ENCODE peak calls at places on chromosomes 5 and 9, in five cellular contexts. Y is AG09309, M is brain microvascular endothelial cell, T is IMR-90, X is fibroblast of mammary gland. E is an unnamed sample.

GRCh38 chr5:94241288-94241651 is 377.1 kb downstream of the KIAA0825 start:
- DNase-seq in Y (no peak), M (peak; percentile 22), T (peak; percentile 38), X (peak; percentile 49), E (no peak)

GRCh38 chr5:73693573-73694061 is 67.6 kb downstream of the ARHGEF28 start:
- DNase-seq in Y (no peak), M (peak; percentile 53), T (peak; percentile 49), X (peak; percentile 57), E (no peak)

GRCh38 chr5:37668524-37669047 is 171.3 kb downstream of the GDNF start:
- DNase-seq in Y (peak; percentile 85), M (peak; percentile 99), T (peak; percentile 100), X (peak; percentile 98), E (peak; percentile 96)

GRCh38 chr5:110377411-110378392 is 348.8 kb downstream of the TMEM232 start:
- DNase-seq in Y (no peak), M (peak; percentile 66), T (peak; percentile 34), X (peak; percentile 78), E (peak; percentile 73)

GRCh38 chr5:136809382-136809781 is 444.0 kb upstream of the TRPC7 start:
- DNase-seq in Y (no peak), M (no peak), T (no peak), X (no peak), E (no peak)

GRCh38 chr5:132052520-132052919 is 7.9 kb upstream of the IL3 start:
- DNase-seq in Y (no peak), M (no peak), T (no peak), X (no peak), E (no peak)

GRCh38 chr5:178625679-178626483 is 969 bp downstream of the CLK4 start:
- DNase-seq in Y (no peak), M (peak; percentile 46), T (no peak), X (peak; percentile 44), E (no peak)

GRCh38 chr5:113250341-113250953 is 184.3 kb downstream of the TSSK1B start:
- DNase-seq in Y (peak; percentile 87), M (peak; percentile 91), T (peak; percentile 100), X (peak; percentile 99), E (no peak)

GRCh38 chr9:80554856-80555255 is 983.1 kb downstream of the TLE4 start:
- DNase-seq in Y (no peak), M (no peak), T (no peak), X (no peak), E (no peak)

GRCh38 chr5:158701406-158702177 is 398.1 kb downstream of the EBF1 start:
- DNase-seq in Y (no peak), M (peak; percentile 58), T (no peak), X (peak; percentile 77), E (no peak)

GRCh38 chr5:14781106-14781505 is 90.5 kb downstream of the ANKH start:
- DNase-seq in Y (no peak), M (no peak), T (peak; percentile 18), X (peak; percentile 32), E (no peak)

GRCh38 chr9:96217756-96218693 is 84.0 kb downstream of the HSD17B3 start:
- DNase-seq in Y (no peak), M (peak; percentile 40), T (peak; percentile 30), X (peak; percentile 59), E (peak; percentile 29)

GRCh38 chr5:5199460-5199859 is 59.3 kb downstream of the ADAMTS16 start:
- DNase-seq in Y (no peak), M (no peak), T (no peak), X (no peak), E (no peak)

GRCh38 chr9:115030006-115030405 is 88.0 kb downstream of the TNC start:
- DNase-seq in Y (no peak), M (no peak), T (no peak), X (no peak), E (no peak)

GRCh38 chr5:32613050-32613672 is 27.8 kb downstream of the SUB1 start:
- DNase-seq in Y (peak; percentile 20), M (peak; percentile 90), T (peak; percentile 75), X (peak; percentile 78), E (peak; percentile 27)

GRCh38 chr9:99819123-99819483 is 2.6 kb upstream of the NR4A3 start:
- DNase-seq in Y (no peak), M (no peak), T (no peak), X (peak; percentile 93), E (no peak)

GRCh38 chr5:132102101-132102701 is 28.6 kb downstream of the CSF2 start:
- DNase-seq in Y (no peak), M (no peak), T (no peak), X (no peak), E (no peak)

GRCh38 chr9:108759399-108759798 is 96.4 kb downstream of the ACTL7B start:
- DNase-seq in Y (no peak), M (no peak), T (no peak), X (no peak), E (no peak)

GRCh38 chr5:41009228-41009627 is 61.9 kb downstream of the MROH2B start:
- DNase-seq in Y (no peak), M (peak; percentile 38), T (peak; percentile 32), X (peak; percentile 65), E (no peak)

GRCh38 chr9:78519786-78520185 is 222.9 kb downstream of the PSAT1 start:
- DNase-seq in Y (no peak), M (no peak), T (no peak), X (no peak), E (no peak)

GRCh38 chr9:115625954-115626353 is 508.0 kb upstream of the TNC start:
- DNase-seq in Y (no peak), M (no peak), T (no peak), X (no peak), E (no peak)

GRCh38 chr9:8916771-8917170 is 1117.2 kb upstream of the DMAC1 start:
- DNase-seq in Y (no peak), M (no peak), T (no peak), X (no peak), E (no peak)

GRCh38 chr5:43039468-43040286 is 442 bp downstream of the ANXA2R start:
- DNase-seq in Y (no peak), M (peak; percentile 63), T (peak; percentile 83), X (peak; percentile 83), E (no peak)

GRCh38 chr5:109877670-109878045 is 187.9 kb downstream of the MAN2A1 start:
- DNase-seq in Y (no peak), M (no peak), T (peak; percentile 24), X (peak; percentile 82), E (no peak)

GRCh38 chr5:163695817-163696216 is 190.4 kb downstream of the MAT2B start:
- DNase-seq in Y (no peak), M (no peak), T (no peak), X (no peak), E (no peak)

GRCh38 chr9:98890256-98890655 is 53.5 kb upstream of the COL15A1 start:
- DNase-seq in Y (no peak), M (no peak), T (no peak), X (no peak), E (no peak)

GRCh38 chr5:181108578-181109165 is 22.3 kb downstream of the OR2V1 start:
- DNase-seq in Y (no peak), M (no peak), T (no peak), X (no peak), E (no peak)

GRCh38 chr9:112582863-112583262 is 96.2 kb downstream of the KIAA1958 start:
- DNase-seq in Y (no peak), M (no peak), T (no peak), X (no peak), E (no peak)

GRCh38 chr9:105146677-105147076 is 97.8 kb upstream of the SLC44A1 start:
- DNase-seq in Y (no peak), M (no peak), T (no peak), X (no peak), E (no peak)

GRCh38 chr5:83711982-83712601 is 8.6 kb downstream of the HAPLN1 start:
- DNase-seq in Y (no peak), M (peak; percentile 53), T (peak; percentile 35), X (peak; percentile 51), E (no peak)

GRCh38 chr5:151298465-151298864 is 5.1 kb downstream of the SLC36A3 start:
- DNase-seq in Y (peak; percentile 33), M (no peak), T (no peak), X (no peak), E (no peak)

GRCh38 chr5:149719666-149720065 is 10.4 kb upstream of the PPARGC1B start:
- DNase-seq in Y (no peak), M (peak; percentile 9), T (no peak), X (no peak), E (no peak)

GRCh38 chr5:133944263-133945230 is 23.9 kb downstream of the C5orf15 start:
- DNase-seq in Y (no peak), M (peak; percentile 40), T (peak; percentile 44), X (peak; percentile 57), E (no peak)

GRCh38 chr9:120711841-120712538 is 2.3 kb downstream of the MEGF9 start:
- DNase-seq in Y (no peak), M (no peak), T (no peak), X (peak; percentile 30), E (no peak)

DNA sequence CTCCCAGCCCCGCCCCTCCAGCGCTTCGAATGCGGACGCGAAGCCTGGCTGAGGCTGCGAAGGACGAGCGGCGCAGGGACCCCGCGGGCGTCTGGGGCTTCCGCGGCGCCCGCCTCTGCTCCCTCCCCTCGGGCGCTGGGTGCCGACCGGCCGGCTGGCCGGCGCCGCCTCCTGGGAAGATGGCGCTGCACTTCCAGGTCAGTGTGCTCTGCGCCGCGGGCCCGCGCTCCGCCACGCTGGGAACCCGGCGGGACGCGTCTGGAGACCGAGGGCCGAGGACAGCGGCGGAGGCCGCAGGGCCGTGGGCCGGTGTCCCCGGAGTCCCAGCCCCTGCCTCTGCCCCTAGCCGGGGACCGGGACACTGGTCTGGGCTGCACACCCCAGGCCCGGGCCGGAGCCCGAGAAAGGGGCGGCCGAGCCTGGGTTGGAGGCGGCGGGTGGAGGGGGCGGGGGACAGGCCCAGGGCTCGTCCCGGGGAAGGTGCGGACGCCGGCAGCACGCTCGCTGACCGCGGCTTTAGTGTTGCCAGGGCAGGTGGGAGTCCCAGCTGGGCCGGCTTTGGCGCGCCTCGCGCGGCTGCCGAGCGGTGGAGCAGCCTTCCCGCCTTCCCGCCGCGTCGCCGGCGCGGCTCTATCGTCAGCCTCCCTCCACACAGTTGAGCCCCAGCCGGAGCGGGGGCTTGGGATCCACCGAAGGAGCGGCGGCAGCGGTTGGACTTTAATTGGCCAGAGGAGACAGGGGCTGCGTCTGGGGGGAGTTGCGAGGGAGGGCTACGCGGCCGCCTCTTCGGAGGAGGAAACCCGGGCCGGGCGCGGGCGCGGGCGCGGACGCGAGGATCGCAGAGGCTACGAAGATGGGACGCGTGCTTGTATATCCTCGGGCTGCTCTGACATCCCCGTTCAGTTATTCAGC is at the start of gene RANBP17:
- DNase-seq in Y (no peak), M (peak; percentile 67), T (peak; percentile 67), X (peak; percentile 62), E (no peak)
- TF ChIP-seq CTCF in Y (no peak), M (no peak), T (peak; percentile 13), X (no peak), E (no peak)

DNA sequence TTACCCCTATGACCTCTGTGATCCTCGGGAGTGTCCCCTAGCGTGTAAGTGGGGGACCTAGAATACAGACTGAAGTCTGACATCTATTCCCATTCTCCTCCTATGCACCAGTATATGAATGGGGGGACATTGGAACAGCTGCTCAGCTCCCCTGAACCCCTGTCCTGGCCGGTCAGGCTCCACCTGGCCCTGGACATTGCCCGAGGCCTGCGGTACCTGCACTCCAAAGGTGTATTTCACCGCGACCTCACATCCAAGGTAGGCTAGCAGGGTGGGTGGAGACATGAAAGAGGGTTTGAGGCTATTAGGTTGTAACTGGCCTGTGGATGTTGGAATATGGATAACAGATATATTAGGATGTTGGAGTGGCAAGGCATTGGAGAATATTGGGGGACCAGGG is 1.7 kb downstream of the TESK1 start:
- DNase-seq in Y (no peak), M (no peak), T (no peak), X (no peak), E (no peak)
- H3K4me3 ChIP-seq in Y (no peak overlapping the region), M (no peak overlapping the region), T (no peak overlapping the region), X (no peak overlapping the region), E (no peak overlapping the region)

GRCh38 chr5:39106332-39106731 is 32.1 kb upstream of the RICTOR start:
- DNase-seq in Y (no peak), M (no peak), T (peak; percentile 27), X (peak; percentile 44), E (no peak)
- TF ChIP-seq CTCF in Y (peak; percentile 17), M (peak; percentile 22), T (peak; percentile 45), X (peak; percentile 35), E (peak; percentile 43)

GRCh38 chr9:34587271-34587670 is 2.3 kb downstream of the CNTFR start:
- DNase-seq in Y (no peak), M (no peak), T (no peak), X (no peak), E (no peak)
- H3K4me3 ChIP-seq in Y (no peak overlapping the region), M (no peak overlapping the region), T (no peak overlapping the region), X (no peak overlapping the region), E (no peak overlapping the region)